ENCODE peak calls at places on chromosome 12, in ten cellular contexts. One of them, this sample, is unnamed.

GRCh38 chr12:5096241-5096880 is 52.7 kb downstream of the KCNA5 start:
- DNase-seq in stimulated activated CD8-positive, alpha-beta memory T cell treated with anti-CD3 and anti-CD28 coated beads, Interleukin-7, amount 100 ng/mL, for 1 hour: no peak
- DNase-seq in osteocyte: no peak
- DNase-seq in foreskin fibroblast: peak
- DNase-seq in stimulated activated CD4-positive, alpha-beta T cell treated with anti-CD3 and anti-CD28 coated beads, TNF-alpha, amount 100 ng/mL, for 4 hours: no peak
- DNase-seq in Right ventricle myocardium superior: no peak
- DNase-seq in brain microvascular endothelial cell: peak
- DNase-seq in NCI-H460: no peak
- DNase-seq in ovary: no peak
- DNase-seq in PC-3: peak
- DNase-seq in this sample: no peak

GRCh38 chr12:11723993-11724392 is 74.5 kb downstream of the ETV6 start:
- DNase-seq in Right ventricle myocardium superior: no peak
- DNase-seq in PC-3: no peak
- DNase-seq in NCI-H460: no peak
- DNase-seq in osteocyte: no peak
- DNase-seq in brain microvascular endothelial cell: no peak
- DNase-seq in ovary: no peak
- DNase-seq in foreskin fibroblast: no peak
- DNase-seq in stimulated activated CD8-positive, alpha-beta memory T cell treated with anti-CD3 and anti-CD28 coated beads, Interleukin-7, amount 100 ng/mL, for 1 hour: no peak
- DNase-seq in stimulated activated CD4-positive, alpha-beta T cell treated with anti-CD3 and anti-CD28 coated beads, TNF-alpha, amount 100 ng/mL, for 4 hours: no peak
- DNase-seq in this sample: no peak

GRCh38 chr12:90129369-90130030 is 420.9 kb upstream of the ATP2B1 start:
- DNase-seq in foreskin fibroblast: no peak
- DNase-seq in stimulated activated CD8-positive, alpha-beta memory T cell treated with anti-CD3 and anti-CD28 coated beads, Interleukin-7, amount 100 ng/mL, for 1 hour: no peak
- DNase-seq in NCI-H460: no peak
- DNase-seq in PC-3: no peak
- DNase-seq in osteocyte: no peak
- DNase-seq in brain microvascular endothelial cell: no peak
- DNase-seq in Right ventricle myocardium superior: no peak
- DNase-seq in stimulated activated CD4-positive, alpha-beta T cell treated with anti-CD3 and anti-CD28 coated beads, TNF-alpha, amount 100 ng/mL, for 4 hours: no peak
- DNase-seq in ovary: no peak
- DNase-seq in this sample: no peak

GRCh38 chr12:93108958-93109357 is 179.9 kb upstream of the EEA1 start:
- DNase-seq in foreskin fibroblast: peak
- DNase-seq in stimulated activated CD4-positive, alpha-beta T cell treated with anti-CD3 and anti-CD28 coated beads, TNF-alpha, amount 100 ng/mL, for 4 hours: no peak
- DNase-seq in stimulated activated CD8-positive, alpha-beta memory T cell treated with anti-CD3 and anti-CD28 coated beads, Interleukin-7, amount 100 ng/mL, for 1 hour: no peak
- DNase-seq in osteocyte: no peak
- DNase-seq in NCI-H460: no peak
- DNase-seq in ovary: no peak
- DNase-seq in brain microvascular endothelial cell: no peak
- DNase-seq in PC-3: no peak
- DNase-seq in Right ventricle myocardium superior: no peak
- DNase-seq in this sample: no peak

GRCh38 chr12:87720967-87721366 is 308.2 kb downstream of the C12orf50 start:
- DNase-seq in stimulated activated CD4-positive, alpha-beta T cell treated with anti-CD3 and anti-CD28 coated beads, TNF-alpha, amount 100 ng/mL, for 4 hours: no peak
- DNase-seq in osteocyte: no peak
- DNase-seq in foreskin fibroblast: no peak
- DNase-seq in ovary: no peak
- DNase-seq in PC-3: no peak
- DNase-seq in Right ventricle myocardium superior: no peak
- DNase-seq in NCI-H460: no peak
- DNase-seq in brain microvascular endothelial cell: no peak
- DNase-seq in stimulated activated CD8-positive, alpha-beta memory T cell treated with anti-CD3 and anti-CD28 coated beads, Interleukin-7, amount 100 ng/mL, for 1 hour: no peak
- DNase-seq in this sample: no peak

GRCh38 chr12:127767631-127768030 is 499.3 kb upstream of the TMEM132C start:
- DNase-seq in NCI-H460: no peak
- DNase-seq in ovary: no peak
- DNase-seq in stimulated activated CD8-positive, alpha-beta memory T cell treated with anti-CD3 and anti-CD28 coated beads, Interleukin-7, amount 100 ng/mL, for 1 hour: no peak
- DNase-seq in osteocyte: no peak
- DNase-seq in brain microvascular endothelial cell: no peak
- DNase-seq in foreskin fibroblast: no peak
- DNase-seq in PC-3: no peak
- DNase-seq in Right ventricle myocardium superior: no peak
- DNase-seq in stimulated activated CD4-positive, alpha-beta T cell treated with anti-CD3 and anti-CD28 coated beads, TNF-alpha, amount 100 ng/mL, for 4 hours: no peak
- DNase-seq in this sample: no peak

GRCh38 chr12:2679068-2679815 is 115.5 kb upstream of the FKBP4 start:
- DNase-seq in stimulated activated CD4-positive, alpha-beta T cell treated with anti-CD3 and anti-CD28 coated beads, TNF-alpha, amount 100 ng/mL, for 4 hours: no peak
- DNase-seq in brain microvascular endothelial cell: no peak
- DNase-seq in osteocyte: no peak
- DNase-seq in ovary: no peak
- DNase-seq in stimulated activated CD8-positive, alpha-beta memory T cell treated with anti-CD3 and anti-CD28 coated beads, Interleukin-7, amount 100 ng/mL, for 1 hour: no peak
- DNase-seq in PC-3: no peak
- DNase-seq in foreskin fibroblast: no peak
- DNase-seq in Right ventricle myocardium superior: no peak
- DNase-seq in NCI-H460: no peak
- DNase-seq in this sample: no peak

GRCh38 chr12:118034429-118035193 is 18.1 kb downstream of the RFC5 start:
- DNase-seq in ovary: no peak
- DNase-seq in brain microvascular endothelial cell: peak
- DNase-seq in stimulated activated CD4-positive, alpha-beta T cell treated with anti-CD3 and anti-CD28 coated beads, TNF-alpha, amount 100 ng/mL, for 4 hours: no peak
- DNase-seq in stimulated activated CD8-positive, alpha-beta memory T cell treated with anti-CD3 and anti-CD28 coated beads, Interleukin-7, amount 100 ng/mL, for 1 hour: no peak
- DNase-seq in PC-3: peak
- DNase-seq in NCI-H460: peak
- DNase-seq in osteocyte: no peak
- DNase-seq in foreskin fibroblast: no peak
- DNase-seq in Right ventricle myocardium superior: no peak
- DNase-seq in this sample: no peak

GRCh38 chr12:41264281-41264680 is 76.2 kb downstream of the PDZRN4 start:
- DNase-seq in Right ventricle myocardium superior: no peak
- DNase-seq in stimulated activated CD4-positive, alpha-beta T cell treated with anti-CD3 and anti-CD28 coated beads, TNF-alpha, amount 100 ng/mL, for 4 hours: no peak
- DNase-seq in NCI-H460: peak
- DNase-seq in brain microvascular endothelial cell: no peak
- DNase-seq in PC-3: peak
- DNase-seq in ovary: no peak
- DNase-seq in stimulated activated CD8-positive, alpha-beta memory T cell treated with anti-CD3 and anti-CD28 coated beads, Interleukin-7, amount 100 ng/mL, for 1 hour: no peak
- DNase-seq in foreskin fibroblast: no peak
- DNase-seq in osteocyte: no peak
- DNase-seq in this sample: no peak

GRCh38 chr12:52380271-52380694 is 5.2 kb downstream of the KRT84 start:
- DNase-seq in NCI-H460: peak
- DNase-seq in Right ventricle myocardium superior: peak
- DNase-seq in foreskin fibroblast: no peak
- DNase-seq in brain microvascular endothelial cell: peak
- DNase-seq in osteocyte: no peak
- DNase-seq in ovary: no peak
- DNase-seq in PC-3: peak
- DNase-seq in stimulated activated CD4-positive, alpha-beta T cell treated with anti-CD3 and anti-CD28 coated beads, TNF-alpha, amount 100 ng/mL, for 4 hours: no peak
- DNase-seq in stimulated activated CD8-positive, alpha-beta memory T cell treated with anti-CD3 and anti-CD28 coated beads, Interleukin-7, amount 100 ng/mL, for 1 hour: no peak
- DNase-seq in this sample: peak

GRCh38 chr12:61213646-61214045 is 1046.6 kb upstream of the USP15 start:
- DNase-seq in NCI-H460: no peak
- DNase-seq in stimulated activated CD8-positive, alpha-beta memory T cell treated with anti-CD3 and anti-CD28 coated beads, Interleukin-7, amount 100 ng/mL, for 1 hour: no peak
- DNase-seq in stimulated activated CD4-positive, alpha-beta T cell treated with anti-CD3 and anti-CD28 coated beads, TNF-alpha, amount 100 ng/mL, for 4 hours: no peak
- DNase-seq in brain microvascular endothelial cell: no peak
- DNase-seq in ovary: no peak
- DNase-seq in Right ventricle myocardium superior: no peak
- DNase-seq in foreskin fibroblast: no peak
- DNase-seq in PC-3: peak
- DNase-seq in osteocyte: no peak
- DNase-seq in this sample: peak

GRCh38 chr12:121518656-121519055 is 62.2 kb downstream of the KDM2B start:
- DNase-seq in foreskin fibroblast: no peak
- DNase-seq in stimulated activated CD8-positive, alpha-beta memory T cell treated with anti-CD3 and anti-CD28 coated beads, Interleukin-7, amount 100 ng/mL, for 1 hour: no peak
- DNase-seq in stimulated activated CD4-positive, alpha-beta T cell treated with anti-CD3 and anti-CD28 coated beads, TNF-alpha, amount 100 ng/mL, for 4 hours: no peak
- DNase-seq in brain microvascular endothelial cell: no peak
- DNase-seq in PC-3: no peak
- DNase-seq in Right ventricle myocardium superior: peak
- DNase-seq in osteocyte: no peak
- DNase-seq in NCI-H460: no peak
- DNase-seq in ovary: no peak
- DNase-seq in this sample: no peak

GRCh38 chr12:55822228-55822627 is 4.4 kb downstream of the ORMDL2 start:
- DNase-seq in ovary: no peak
- DNase-seq in NCI-H460: no peak
- DNase-seq in brain microvascular endothelial cell: no peak
- DNase-seq in stimulated activated CD8-positive, alpha-beta memory T cell treated with anti-CD3 and anti-CD28 coated beads, Interleukin-7, amount 100 ng/mL, for 1 hour: no peak
- DNase-seq in stimulated activated CD4-positive, alpha-beta T cell treated with anti-CD3 and anti-CD28 coated beads, TNF-alpha, amount 100 ng/mL, for 4 hours: no peak
- DNase-seq in foreskin fibroblast: no peak
- DNase-seq in PC-3: peak
- DNase-seq in osteocyte: no peak
- DNase-seq in Right ventricle myocardium superior: no peak
- DNase-seq in this sample: no peak

GRCh38 chr12:47812797-47813490 is 6.8 kb downstream of the HDAC7 start:
- DNase-seq in stimulated activated CD4-positive, alpha-beta T cell treated with anti-CD3 and anti-CD28 coated beads, TNF-alpha, amount 100 ng/mL, for 4 hours: peak
- DNase-seq in NCI-H460: peak
- DNase-seq in Right ventricle myocardium superior: peak
- DNase-seq in ovary: peak
- DNase-seq in osteocyte: peak
- DNase-seq in PC-3: peak
- DNase-seq in brain microvascular endothelial cell: peak
- DNase-seq in foreskin fibroblast: peak
- DNase-seq in stimulated activated CD8-positive, alpha-beta memory T cell treated with anti-CD3 and anti-CD28 coated beads, Interleukin-7, amount 100 ng/mL, for 1 hour: peak
- DNase-seq in this sample: no peak

GRCh38 chr12:16473610-16474326 is 126.3 kb downstream of the MGST1 start:
- DNase-seq in PC-3: no peak
- DNase-seq in osteocyte: no peak
- DNase-seq in brain microvascular endothelial cell: no peak
- DNase-seq in Right ventricle myocardium superior: no peak
- DNase-seq in ovary: no peak
- DNase-seq in foreskin fibroblast: peak
- DNase-seq in stimulated activated CD4-positive, alpha-beta T cell treated with anti-CD3 and anti-CD28 coated beads, TNF-alpha, amount 100 ng/mL, for 4 hours: no peak
- DNase-seq in stimulated activated CD8-positive, alpha-beta memory T cell treated with anti-CD3 and anti-CD28 coated beads, Interleukin-7, amount 100 ng/mL, for 1 hour: no peak
- DNase-seq in NCI-H460: no peak
- DNase-seq in this sample: no peak

GRCh38 chr12:66288121-66288520 is 14.2 kb upstream of the HELB start:
- DNase-seq in NCI-H460: no peak
- DNase-seq in Right ventricle myocardium superior: no peak
- DNase-seq in stimulated activated CD8-positive, alpha-beta memory T cell treated with anti-CD3 and anti-CD28 coated beads, Interleukin-7, amount 100 ng/mL, for 1 hour: no peak
- DNase-seq in osteocyte: no peak
- DNase-seq in ovary: no peak
- DNase-seq in foreskin fibroblast: no peak
- DNase-seq in PC-3: no peak
- DNase-seq in stimulated activated CD4-positive, alpha-beta T cell treated with anti-CD3 and anti-CD28 coated beads, TNF-alpha, amount 100 ng/mL, for 4 hours: peak
- DNase-seq in brain microvascular endothelial cell: no peak
- DNase-seq in this sample: no peak

GRCh38 chr12:57031228-57031670 is 14.9 kb upstream of the TAC3 start:
- DNase-seq in stimulated activated CD8-positive, alpha-beta memory T cell treated with anti-CD3 and anti-CD28 coated beads, Interleukin-7, amount 100 ng/mL, for 1 hour: no peak
- DNase-seq in NCI-H460: no peak
- DNase-seq in foreskin fibroblast: no peak
- DNase-seq in ovary: no peak
- DNase-seq in stimulated activated CD4-positive, alpha-beta T cell treated with anti-CD3 and anti-CD28 coated beads, TNF-alpha, amount 100 ng/mL, for 4 hours: no peak
- DNase-seq in PC-3: no peak
- DNase-seq in brain microvascular endothelial cell: no peak
- DNase-seq in Right ventricle myocardium superior: no peak
- DNase-seq in osteocyte: no peak
- DNase-seq in this sample: peak

GRCh38 chr12:5745251-5745888 is 199.7 kb downstream of the ANO2 start:
- DNase-seq in Right ventricle myocardium superior: peak
- DNase-seq in NCI-H460: peak
- DNase-seq in brain microvascular endothelial cell: peak
- DNase-seq in stimulated activated CD8-positive, alpha-beta memory T cell treated with anti-CD3 and anti-CD28 coated beads, Interleukin-7, amount 100 ng/mL, for 1 hour: no peak
- DNase-seq in PC-3: peak
- DNase-seq in foreskin fibroblast: peak
- DNase-seq in osteocyte: no peak
- DNase-seq in stimulated activated CD4-positive, alpha-beta T cell treated with anti-CD3 and anti-CD28 coated beads, TNF-alpha, amount 100 ng/mL, for 4 hours: no peak
- DNase-seq in ovary: no peak
- DNase-seq in this sample: no peak

GRCh38 chr12:1830981-1831930 is 10.9 kb downstream of the LRTM2 start:
- DNase-seq in brain microvascular endothelial cell: peak
- DNase-seq in NCI-H460: peak
- DNase-seq in Right ventricle myocardium superior: peak
- DNase-seq in PC-3: peak
- DNase-seq in ovary: peak
- DNase-seq in osteocyte: no peak
- DNase-seq in stimulated activated CD8-positive, alpha-beta memory T cell treated with anti-CD3 and anti-CD28 coated beads, Interleukin-7, amount 100 ng/mL, for 1 hour: no peak
- DNase-seq in stimulated activated CD4-positive, alpha-beta T cell treated with anti-CD3 and anti-CD28 coated beads, TNF-alpha, amount 100 ng/mL, for 4 hours: no peak
- DNase-seq in foreskin fibroblast: peak
- DNase-seq in this sample: no peak